ENCODE peak calls at places on chromosome 9, in seven cellular contexts. Z is GM12891, P is GM12878, C is SK-N-SH, S is K562, A is HepG2, E is H1. I is an unnamed sample.

GRCh38 chr9:110123364-110124095 is 84.4 kb downstream of the C9orf152 start:
- DNase-seq in Z (no peak), P (no peak), C (no peak), S (no peak), A (no peak), E (no peak), I (no peak)

GRCh38 chr9:79812099-79812498 is 240.3 kb downstream of the TLE4 start:
- DNase-seq in Z (no peak), P (no peak), C (no peak), S (no peak), A (no peak), E (no peak), I (no peak)

GRCh38 chr9:92332577-92333287 is 7.0 kb downstream of the CENPP start:
- DNase-seq in Z (no peak), P (no peak), C (peak; percentile 30), S (no peak), A (no peak), E (no peak), I (no peak)

GRCh38 chr9:91159664-91160121 is 202.0 kb downstream of the AUH start:
- DNase-seq in Z (no peak), P (no peak), C (no peak), S (no peak), A (no peak), E (peak; percentile 49), I (no peak)

GRCh38 chr9:38649731-38650363 is 29.5 kb upstream of the ANKRD18A start:
- DNase-seq in Z (no peak), P (no peak), C (no peak), S (no peak), A (no peak), E (no peak), I (no peak)

GRCh38 chr9:130305381-130305780 is 39.8 kb downstream of the HMCN2 start:
- DNase-seq in Z (no peak), P (no peak), C (no peak), S (no peak), A (no peak), E (no peak), I (no peak)

GRCh38 chr9:36461341-36461740 is 61.3 kb upstream of the RNF38 start:
- DNase-seq in Z (no peak), P (no peak), C (no peak), S (no peak), A (no peak), E (no peak), I (no peak)

GRCh38 chr9:92147030-92147853 is 32.0 kb upstream of the SPTLC1 start:
- DNase-seq in Z (no peak), P (no peak), C (no peak), S (peak; percentile 73), A (no peak), E (no peak), I (no peak)

GRCh38 chr9:15724006-15724405 is 171.2 kb downstream of the CCDC171 start:
- DNase-seq in Z (no peak), P (no peak), C (no peak), S (no peak), A (no peak), E (no peak), I (no peak)

GRCh38 chr9:121173501-121173900 is 28.2 kb downstream of the RAB14 start:
- DNase-seq in Z (no peak), P (no peak), C (no peak), S (no peak), A (no peak), E (no peak), I (no peak)

GRCh38 chr9:135081264-135081660 is 6.2 kb upstream of the OLFM1 start:
- DNase-seq in Z (no peak), P (no peak), C (no peak), S (no peak), A (no peak), E (no peak), I (no peak)

GRCh38 chr9:136840877-136841645 is 1.2 kb upstream of the AJM1 start:
- DNase-seq in Z (no peak), P (no peak), C (peak; percentile 59), S (no peak), A (peak; percentile 73), E (peak; percentile 70), I (no peak)

GRCh38 chr9:21616082-21616778 is 134.1 kb upstream of the IFNE start:
- DNase-seq in Z (no peak), P (no peak), C (no peak), S (no peak), A (no peak), E (no peak), I (no peak)

GRCh38 chr9:118303216-118303615 is 599.0 kb downstream of the TLR4 start:
- DNase-seq in Z (no peak), P (no peak), C (no peak), S (no peak), A (no peak), E (no peak), I (no peak)

DNA sequence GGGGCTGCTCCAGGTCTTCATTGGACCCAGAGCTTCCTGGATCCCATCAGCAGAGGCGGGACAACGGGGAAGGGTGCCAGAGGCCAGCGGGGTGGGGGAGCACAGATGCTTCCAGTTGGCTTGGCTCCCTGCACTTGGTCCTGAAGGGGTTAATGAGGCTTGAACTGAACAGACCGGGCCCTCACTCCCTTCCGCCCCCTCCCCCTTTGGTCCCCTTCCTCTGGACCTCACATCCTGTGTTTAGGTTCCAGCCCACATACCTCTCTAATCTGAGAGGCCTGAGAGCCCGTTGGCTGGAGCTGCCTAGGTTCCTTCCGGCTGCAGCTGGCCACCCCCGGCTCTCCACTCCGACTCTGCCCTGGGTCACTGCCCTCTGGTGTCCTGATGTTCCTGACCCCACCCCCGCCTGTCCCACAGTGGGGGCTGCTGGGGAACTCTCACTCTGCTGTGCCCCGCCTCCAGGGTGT is 32.3 kb downstream of the PTPA start:
- DNase-seq in Z (no peak), P (no peak), C (no peak), S (peak; percentile 37), A (peak; percentile 48), E (no peak), I (no peak)
- TF ChIP-seq POLR2AphosphoS5 in Z (no peak), P (no peak), C (no peak), S (no peak), A (no peak), E (no peak), I (no peak)

GRCh38 chr9:78029601-78030552 is 1.7 kb downstream of the GNAQ start:
- DNase-seq in Z (no peak), P (no peak), C (no peak), S (no peak), A (no peak), E (no peak), I (no peak)
- TF ChIP-seq TAF1 in Z (no peak), P (no peak), C (no peak), S (no peak), A (no peak), E (no peak), I (no peak)

DNA sequence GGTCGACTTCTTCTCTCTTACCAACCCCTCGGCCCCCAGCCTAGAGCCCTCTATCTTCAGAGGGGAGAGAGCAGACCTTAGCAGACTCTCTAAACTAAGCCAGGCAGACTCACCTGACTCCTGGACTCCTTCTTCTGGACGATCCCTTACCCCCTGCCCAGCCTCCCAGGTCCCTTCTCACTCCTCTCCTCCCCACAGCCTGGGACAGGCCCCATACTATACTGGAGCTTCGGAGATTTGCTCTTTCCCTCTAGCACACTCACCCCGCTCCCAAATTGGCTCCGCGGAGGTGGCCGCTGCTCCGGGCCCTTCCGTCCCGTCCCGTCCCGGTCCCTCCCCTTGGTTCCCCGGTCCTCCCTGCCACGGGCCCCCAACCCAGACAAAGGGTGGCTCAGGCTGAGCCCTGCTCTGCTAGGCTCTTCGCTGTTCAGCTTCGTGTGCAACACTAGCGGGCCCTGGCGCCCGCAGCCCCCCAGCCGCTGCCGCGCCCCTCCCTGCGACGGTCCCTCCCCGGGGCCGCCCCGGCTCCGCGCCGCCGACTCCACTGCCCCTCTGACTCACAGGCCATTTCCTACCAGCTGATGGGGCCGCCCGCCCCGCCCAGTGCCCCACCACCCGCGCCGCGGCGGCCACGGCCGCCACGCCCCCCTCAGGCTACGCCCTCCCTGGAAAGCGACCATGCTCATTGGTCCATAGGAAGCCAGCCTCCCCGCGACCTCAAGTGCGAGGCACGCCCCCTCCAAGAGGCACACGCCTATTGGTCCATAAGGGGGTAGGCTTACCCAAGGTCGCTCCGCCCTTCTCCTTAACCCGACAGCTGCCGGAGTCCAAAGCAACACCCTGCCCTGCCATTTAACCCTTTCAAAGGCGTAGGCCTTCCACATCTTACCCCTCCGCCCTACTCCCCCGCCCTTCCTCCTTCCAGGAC is 4.4 kb downstream of the ATOSB start:
- DNase-seq in Z (peak; percentile 93), P (peak; percentile 89), C (peak; percentile 96), S (peak; percentile 90), A (peak; percentile 96), E (peak; percentile 89), I (peak; percentile 91)
- TF ChIP-seq POLR2AphosphoS5 in Z (no peak), P (no peak), C (no peak), S (no peak), A (no peak), E (no peak), I (no peak)

GRCh38 chr9:95422650-95423049 is 94.1 kb downstream of the PTCH1 start:
- DNase-seq in Z (no peak), P (no peak), C (no peak), S (no peak), A (no peak), E (no peak), I (no peak)

GRCh38 chr9:95431286-95431685 is 85.5 kb downstream of the PTCH1 start:
- DNase-seq in Z (no peak), P (no peak), C (no peak), S (no peak), A (no peak), E (no peak), I (no peak)

GRCh38 chr9:95429096-95429495 is 87.7 kb downstream of the PTCH1 start:
- DNase-seq in Z (no peak), P (no peak), C (no peak), S (no peak), A (no peak), E (no peak), I (no peak)

GRCh38 chr9:95429948-95430620 is 86.7 kb downstream of the PTCH1 start:
- DNase-seq in Z (no peak), P (no peak), C (no peak), S (no peak), A (peak; percentile 51), E (no peak), I (no peak)

GRCh38 chr9:95425910-95426551 is 90.7 kb downstream of the PTCH1 start:
- DNase-seq in Z (no peak), P (no peak), C (no peak), S (peak; percentile 32), A (peak; percentile 21), E (peak; percentile 64), I (no peak)
- TF ChIP-seq TAF1 in Z (no peak), P (no peak), C (no peak), S (no peak), A (no peak), E (no peak), I (no peak)